ENCODE peak calls at places on chromosomes 5 and 9, in seven cellular contexts. P is PC-3, H is upper lobe of right lung, N is HL-60, Z is fibroblast of villous mesenchyme, O is ascending aorta, M is fibroblast of pulmonary artery. R is an unnamed sample.

GRCh38 chr9:136975624-136976023 is 1.7 kb upstream of the PTGDS start:
- DNase-seq in N (peak), Z (no peak), O (no peak), P (no peak), M (no peak), H (no peak), R (no peak)

GRCh38 chr5:161378701-161379100 is 167.8 kb downstream of the GABRB2 start:
- DNase-seq in M (no peak), N (no peak), P (no peak), H (no peak), O (no peak), Z (no peak), R (no peak)

GRCh38 chr9:115106001-115106400 is 12.0 kb downstream of the TNC start:
- DNase-seq in H (no peak), O (no peak), M (no peak), P (peak), N (no peak), Z (no peak), R (no peak)

GRCh38 chr5:92329759-92330158 is 946.6 kb upstream of the ARRDC3 start:
- DNase-seq in M (no peak), O (no peak), P (no peak), N (no peak), H (no peak), Z (no peak), R (no peak)

GRCh38 chr9:37415011-37415719 is 7.3 kb upstream of the GRHPR start:
- DNase-seq in M (peak), O (peak), Z (peak), H (peak), N (peak), P (peak), R (peak)

GRCh38 chr5:172162348-172162747 is 25.7 kb downstream of the STK10 start:
- DNase-seq in H (no peak), N (no peak), Z (no peak), M (peak), P (peak), O (no peak), R (no peak)

GRCh38 chr9:114318416-114318815 is 4.5 kb upstream of the ORM1 start:
- DNase-seq in M (no peak), O (peak), Z (no peak), N (no peak), P (no peak), H (peak), R (no peak)

GRCh38 chr5:27706832-27707231 is 668.4 kb upstream of the CDH9 start:
- DNase-seq in O (no peak), P (peak), N (no peak), M (peak), Z (no peak), H (no peak), R (no peak)

GRCh38 chr5:155004138-155004744 is 9.3 kb upstream of the KIF4B start:
- DNase-seq in P (peak), H (no peak), Z (peak), O (no peak), N (peak), M (peak), R (no peak)

GRCh38 chr9:126156898-126157297 is 169.7 kb upstream of the MVB12B start:
- DNase-seq in O (no peak), P (no peak), Z (no peak), M (no peak), H (peak), N (no peak), R (no peak)
- TF ChIP-seq CTCF in O (no peak), P (no peak), Z (no peak), M (no peak), H (no peak), N (no peak), R (no peak)

DNA sequence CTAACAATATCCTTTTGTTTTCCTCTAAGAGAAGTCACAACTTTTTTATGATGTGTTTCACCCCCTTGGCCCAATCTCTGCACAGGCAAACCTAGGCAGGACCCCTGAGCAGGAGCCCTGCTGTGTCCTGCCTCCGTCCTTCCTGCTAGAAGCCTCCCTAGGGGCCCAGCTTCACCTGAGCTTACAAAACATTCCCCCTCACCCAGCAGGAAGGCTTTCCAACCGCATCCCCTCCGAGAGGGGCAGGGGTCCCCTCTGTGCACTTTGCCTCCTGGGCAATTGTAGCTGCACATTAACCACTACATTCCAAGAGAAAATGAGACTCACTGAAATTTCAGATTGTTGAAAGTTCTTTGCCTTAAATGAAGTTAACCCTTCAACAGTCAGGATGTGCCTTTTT is 176.2 kb downstream of the IRX2 start:
- DNase-seq in Z (no peak), M (no peak), H (no peak), N (no peak), P (no peak), O (no peak), R (no peak)
- TF ChIP-seq CTCF in Z (no peak), M (no peak), H (no peak), N (no peak), P (no peak), O (no peak), R (no peak)

GRCh38 chr5:173640166-173640804 is 23.8 kb upstream of the BOD1 start:
- DNase-seq in N (no peak), P (no peak), O (peak), M (no peak), Z (no peak), H (no peak), R (no peak)
- TF ChIP-seq CTCF in N (no peak), P (peak), O (no peak), M (no peak), Z (peak), H (no peak), R (no peak)

GRCh38 chr5:30450153-30450552 is 743.3 kb upstream of the CDH6 start:
- DNase-seq in O (no peak), M (no peak), Z (no peak), N (no peak), P (no peak), H (no peak), R (no peak)
- TF ChIP-seq CTCF in O (no peak), M (no peak), Z (no peak), N (no peak), P (no peak), H (no peak), R (no peak)

DNA sequence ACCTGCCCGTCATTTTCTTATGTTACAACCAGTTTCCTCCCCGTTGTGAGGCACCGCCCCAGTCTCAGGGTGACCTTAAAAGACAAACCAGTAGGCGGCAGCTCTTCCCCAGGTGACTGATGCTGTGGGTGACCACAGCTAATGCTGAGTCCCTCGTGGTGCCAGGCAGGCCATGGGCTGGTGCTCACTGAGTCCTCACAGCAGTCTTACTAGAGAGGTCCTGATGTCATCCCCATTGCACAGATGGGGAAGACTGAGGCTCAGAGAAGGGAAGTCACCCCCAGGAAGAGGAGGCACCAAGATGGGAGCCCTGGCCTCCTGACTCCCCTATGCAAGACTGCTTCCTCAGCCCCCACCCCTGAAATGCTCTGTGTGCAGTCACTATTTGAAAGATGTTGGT is 978 bp downstream of the CFAP157 start:
- DNase-seq in Z (no peak), N (no peak), H (no peak), P (peak), M (no peak), O (no peak), R (peak)
- TF ChIP-seq CTCF in Z (no peak), N (no peak), H (no peak), P (peak), M (no peak), O (no peak), R (no peak)

DNA sequence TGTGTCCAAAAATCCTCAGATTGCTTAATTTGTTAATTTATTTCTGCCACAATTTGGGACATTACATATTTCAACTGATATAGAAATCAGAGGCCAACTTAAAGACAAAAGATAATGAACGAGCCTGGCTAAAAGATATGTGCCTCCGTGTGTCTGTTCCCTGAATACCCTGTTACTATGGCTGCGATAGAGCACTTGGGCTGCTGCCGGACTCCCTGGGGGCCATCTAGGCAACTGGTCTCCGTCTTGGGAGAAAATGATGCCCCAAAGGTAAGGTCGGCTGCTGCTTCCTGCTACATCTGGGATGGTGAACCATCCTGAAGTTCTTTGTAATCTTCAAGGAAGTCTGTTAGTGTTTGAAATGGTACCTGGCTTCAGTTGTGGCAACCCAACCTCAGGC is 72.0 kb downstream of the RCL1 start:
- DNase-seq in N (no peak), H (no peak), M (no peak), Z (no peak), O (no peak), P (no peak), R (no peak)
- TF ChIP-seq CTCF in N (no peak), H (no peak), M (no peak), Z (no peak), O (no peak), P (no peak), R (no peak)

GRCh38 chr9:91949946-91950664 is at the start of gene ROR2:
- DNase-seq in N (peak), H (peak), P (peak), O (peak), Z (peak), M (peak), R (peak)
- TF ChIP-seq CTCF in N (no peak), H (peak), P (peak), O (peak), Z (peak), M (peak), R (peak)

GRCh38 chr5:181087309-181087708 is 43.7 kb downstream of the OR2V1 start:
- DNase-seq in P (no peak), O (no peak), Z (no peak), H (no peak), M (no peak), N (no peak), R (no peak)

GRCh38 chr5:181092428-181092827 is 38.5 kb downstream of the OR2V1 start:
- DNase-seq in P (no peak), H (no peak), N (no peak), M (no peak), O (no peak), Z (no peak), R (no peak)

GRCh38 chr5:181086410-181087229 is 44.3 kb downstream of the OR2V1 start:
- DNase-seq in P (no peak), H (no peak), O (no peak), Z (no peak), M (no peak), N (no peak), R (no peak)

GRCh38 chr5:181084631-181085195 is 44.6 kb downstream of the BTNL9 start:
- DNase-seq in O (no peak), N (no peak), H (no peak), Z (no peak), M (no peak), P (no peak), R (no peak)

GRCh38 chr5:181088289-181088688 is 42.7 kb downstream of the OR2V1 start:
- DNase-seq in M (no peak), N (no peak), P (peak), O (no peak), H (no peak), Z (peak), R (no peak)
- TF ChIP-seq CTCF in M (peak), N (no peak), P (peak), O (no peak), H (peak), Z (peak), R (no peak)